ENCODE peak calls at places on chromosomes 16 and 17, in six cellular contexts. D, L, P, Y, K and W are unnamed samples.
A peak's percentile ranks its signal among the peaks of the same experiment; 100 is the strongest.

GRCh38 chr16:9932000-9932399 is 250.2 kb downstream of the GRIN2A start:
- DNase-seq in L (no peak), D (no peak), K (no peak), Y (no peak), P (no peak), W (no peak)

GRCh38 chr16:3673201-3673600 is 18.7 kb downstream of the DNASE1 start:
- DNase-seq in Y (no peak), L (no peak), D (no peak), P (no peak), K (no peak), W (no peak)

GRCh38 chr17:49546546-49547535 is 28.8 kb upstream of the NXPH3 start:
- DNase-seq in L (no peak), D (no peak), K (no peak), P (no peak), Y (no peak), W (no peak)

GRCh38 chr17:58648236-58648635 is 43.6 kb downstream of the TEX14 start:
- DNase-seq in D (no peak), P (no peak), K (no peak), L (no peak), Y (no peak), W (no peak)

GRCh38 chr17:40551874-40552768 is 13.2 kb downstream of the CCR7 start:
- DNase-seq in K (peak; percentile 99), L (peak; percentile 99), Y (no peak), D (peak; percentile 100), P (peak; percentile 21), W (no peak)

GRCh38 chr17:2684549-2684948 is 27.0 kb downstream of the CLUH start:
- DNase-seq in K (no peak), L (no peak), Y (no peak), D (no peak), P (no peak), W (no peak)

GRCh38 chr17:2412561-2413021 is 11.7 kb upstream of the MNT start:
- DNase-seq in Y (no peak), K (no peak), D (peak; percentile 75), P (no peak), L (no peak), W (no peak)

GRCh38 chr17:32357615-32358014 is 7.7 kb downstream of the ZNF207 start:
- DNase-seq in D (no peak), P (no peak), L (no peak), K (no peak), Y (no peak), W (no peak)

GRCh38 chr17:40124279-40125141 is 2.7 kb downstream of the MSL1 start:
- DNase-seq in K (no peak), Y (no peak), D (peak; percentile 33), L (no peak), P (no peak), W (no peak)

GRCh38 chr17:77440571-77440981 is 299.8 kb downstream of the SEC14L1 start:
- DNase-seq in K (no peak), Y (peak; percentile 90), L (no peak), P (no peak), D (no peak), W (no peak)

GRCh38 chr17:49908782-49909714 is 59.9 kb upstream of the DLX4 start:
- DNase-seq in K (no peak), P (no peak), D (no peak), Y (no peak), L (no peak), W (no peak)

GRCh38 chr17:2792541-2793169 is 3.6 kb upstream of the RAP1GAP2 start:
- DNase-seq in Y (no peak), D (no peak), P (no peak), L (no peak), K (no peak), W (no peak)

GRCh38 chr17:44007346-44008204 is 3.2 kb downstream of the NAGS start:
- DNase-seq in D (no peak), Y (peak; percentile 56), L (no peak), P (peak; percentile 22), K (no peak), W (peak; percentile 44)

GRCh38 chr16:68526143-68526781 is 12.8 kb upstream of the ZFP90 start:
- DNase-seq in K (no peak), L (no peak), P (no peak), D (no peak), Y (no peak), W (no peak)

GRCh38 chr17:71472809-71473789 is 647.7 kb upstream of the SOX9 start:
- DNase-seq in L (no peak), P (no peak), D (peak; percentile 70), Y (peak; percentile 81), K (peak; percentile 16), W (peak; percentile 28)

GRCh38 chr17:82358467-82359350 is at the start of gene TEX19:
- DNase-seq in L (no peak), K (no peak), Y (peak; percentile 83), P (no peak), D (no peak), W (no peak)

GRCh38 chr17:68849673-68850260 is 105.4 kb downstream of the ABCA8 start:
- DNase-seq in L (no peak), Y (no peak), P (no peak), D (peak; percentile 68), K (no peak), W (no peak)